ENCODE peak calls at places on chromosomes 12 and 14, in six cellular contexts. One of them, this sample, is unnamed.

GRCh38 chr14:75934998-75935628 is 46.7 kb downstream of the TGFB3 start:
- DNase-seq in ELR: no peak
- DNase-seq in mesendoderm: no peak
- DNase-seq in omental fat pad: no peak
- DNase-seq in fibroblast of the aortic adventitia: no peak
- DNase-seq in NCI-H2081: peak; percentile 9
- DNase-seq in this sample: no peak

GRCh38 chr12:55724226-55724939 is 4.2 kb downstream of the RDH5 start:
- DNase-seq in NCI-H2081: peak; percentile 33
- DNase-seq in omental fat pad: no peak
- DNase-seq in ELR: peak; percentile 76
- DNase-seq in mesendoderm: peak; percentile 75
- DNase-seq in fibroblast of the aortic adventitia: peak; percentile 76
- DNase-seq in this sample: no peak

GRCh38 chr12:11500222-11500860 is 105.0 kb upstream of the PRB2 start:
- DNase-seq in ELR: peak; percentile 54
- DNase-seq in fibroblast of the aortic adventitia: peak; percentile 56
- DNase-seq in omental fat pad: peak; percentile 65
- DNase-seq in mesendoderm: peak; percentile 90
- DNase-seq in NCI-H2081: no peak
- DNase-seq in this sample: peak; percentile 84

GRCh38 chr12:94445662-94446061 is 14.0 kb downstream of the CEP83 start:
- DNase-seq in ELR: peak; percentile 24
- DNase-seq in fibroblast of the aortic adventitia: no peak
- DNase-seq in mesendoderm: no peak
- DNase-seq in NCI-H2081: no peak
- DNase-seq in omental fat pad: no peak
- DNase-seq in this sample: no peak

GRCh38 chr14:21965042-21965441 is 291.4 kb upstream of the OR4E1 start:
- DNase-seq in omental fat pad: no peak
- DNase-seq in fibroblast of the aortic adventitia: no peak
- DNase-seq in ELR: no peak
- DNase-seq in NCI-H2081: no peak
- DNase-seq in mesendoderm: no peak
- DNase-seq in this sample: no peak

GRCh38 chr12:119178544-119179334 is at the start of gene HSPB8:
- DNase-seq in NCI-H2081: no peak
- DNase-seq in mesendoderm: peak; percentile 94
- DNase-seq in ELR: peak; percentile 53
- DNase-seq in fibroblast of the aortic adventitia: peak; percentile 96
- DNase-seq in omental fat pad: peak; percentile 57
- DNase-seq in this sample: peak; percentile 91

GRCh38 chr12:25924535-25925001 is 33.9 kb upstream of the RASSF8 start:
- DNase-seq in omental fat pad: no peak
- DNase-seq in fibroblast of the aortic adventitia: no peak
- DNase-seq in ELR: peak; percentile 91
- DNase-seq in NCI-H2081: no peak
- DNase-seq in mesendoderm: peak; percentile 61
- DNase-seq in this sample: no peak

GRCh38 chr12:108312885-108313203 is 26.3 kb downstream of the CMKLR1 start:
- DNase-seq in fibroblast of the aortic adventitia: no peak
- DNase-seq in mesendoderm: no peak
- DNase-seq in NCI-H2081: no peak
- DNase-seq in omental fat pad: no peak
- DNase-seq in ELR: no peak
- DNase-seq in this sample: no peak

GRCh38 chr12:105948331-105948730 is 190.4 kb downstream of the NUAK1 start:
- DNase-seq in ELR: no peak
- DNase-seq in NCI-H2081: no peak
- DNase-seq in fibroblast of the aortic adventitia: peak; percentile 65
- DNase-seq in mesendoderm: no peak
- DNase-seq in omental fat pad: no peak
- DNase-seq in this sample: no peak

GRCh38 chr12:62919827-62920226 is 15.1 kb downstream of the PPM1H start:
- DNase-seq in omental fat pad: no peak
- DNase-seq in fibroblast of the aortic adventitia: peak; percentile 32
- DNase-seq in ELR: no peak
- DNase-seq in NCI-H2081: peak; percentile 71
- DNase-seq in mesendoderm: no peak
- DNase-seq in this sample: no peak

This sample was measured in ureter.